ENCODE peak calls at places on chromosomes 1 and 21, in nine cellular contexts. Y is NCI-H1417; R is stimulated activated CD4-positive, alpha-beta T cell treated with anti-CD3 and anti-CD28 coated beads, Interleukin-1b, Interleukin-23, amount 100 ng/mL, for 24 hours; X is naive thymus-derived CD8-positive, alpha-beta T cell; E is H7; K is cortex of kidney; G is cardiac muscle cell; C is glutamatergic neuron; Z is iris pigment epithelial cell. F is an unnamed sample.

GRCh38 chr21:21406918-21407317 is 408.7 kb downstream of the NCAM2 start:
- DNase-seq in Y (no peak), R (no peak), X (no peak), E (no peak), K (no peak), G (no peak), C (no peak), Z (no peak), F (no peak)

GRCh38 chr1:53398585-53399365 is 60.4 kb upstream of the DMRTB1 start:
- DNase-seq in Y (peak; percentile 79), R (no peak), X (no peak), E (no peak), K (no peak), G (no peak), C (peak; percentile 41), Z (no peak), F (no peak)

GRCh38 chr1:92752719-92753118 is 32.2 kb downstream of the EVI5 start:
- DNase-seq in Y (no peak), R (no peak), X (no peak), E (no peak), K (no peak), G (no peak), C (no peak), Z (peak; percentile 71), F (no peak)

GRCh38 chr1:204151562-204152309 is at the start of gene ETNK2:
- DNase-seq in Y (peak; percentile 89), R (peak; percentile 26), X (peak; percentile 77), E (peak; percentile 97), K (peak; percentile 36), G (peak; percentile 67), C (peak; percentile 73), Z (peak; percentile 34), F (peak; percentile 66)

GRCh38 chr21:45373991-45374816 is 30.8 kb upstream of the COL18A1 start:
- DNase-seq in Y (no peak), R (no peak), X (no peak), E (no peak), K (no peak), G (no peak), C (peak; percentile 3), Z (no peak), F (no peak)

GRCh38 chr1:116256875-116257823 is 115.9 kb upstream of the ATP1A1 start:
- DNase-seq in Y (peak; percentile 14), R (no peak), X (no peak), E (no peak), K (no peak), G (no peak), C (no peak), Z (no peak), F (no peak)

GRCh38 chr1:223844962-223845809 is 561 bp downstream of the TP53BP2 start:
- DNase-seq in Y (peak; percentile 18), R (peak; percentile 37), X (peak; percentile 70), E (no peak), K (no peak), G (peak; percentile 65), C (peak; percentile 66), Z (peak; percentile 75), F (peak; percentile 62)

GRCh38 chr1:212228076-212228475 is 57.1 kb upstream of the PPP2R5A start:
- DNase-seq in Y (no peak), R (no peak), X (no peak), E (no peak), K (no peak), G (no peak), C (no peak), Z (no peak), F (no peak)

GRCh38 chr1:186768906-186769305 is 59.8 kb upstream of the PLA2G4A start:
- DNase-seq in Y (no peak), R (no peak), X (no peak), E (no peak), K (no peak), G (no peak), C (no peak), Z (no peak), F (no peak)